ENCODE peak calls at places on chromosomes 12 and 14, in ten cellular contexts. One of them, this sample, is unnamed. For H3K4me1, the result is how much of the 10 kb centered on the place peaks cover.

GRCh38 chr14:103736546-103737431 is 21.2 kb downstream of the ZFYVE21 start:
- DNase-seq in small intestine: no peak
- DNase-seq in PC-3: no peak
- DNase-seq in effector memory CD4-positive, alpha-beta T cell: no peak
- DNase-seq in adrenal gland: peak
- DNase-seq in lung: no peak
- DNase-seq in ovary: peak
- DNase-seq in tibial artery: peak
- DNase-seq in pancreas: peak
- DNase-seq in GM23248: no peak
- DNase-seq in this sample: no peak

GRCh38 chr12:7609480-7609879 is 56.2 kb downstream of the APOBEC1 start:
- DNase-seq in small intestine: no peak
- DNase-seq in PC-3: peak
- DNase-seq in effector memory CD4-positive, alpha-beta T cell: no peak
- DNase-seq in adrenal gland: no peak
- DNase-seq in lung: no peak
- DNase-seq in ovary: no peak
- DNase-seq in tibial artery: no peak
- DNase-seq in pancreas: no peak
- DNase-seq in GM23248: peak
- DNase-seq in this sample: no peak

GRCh38 chr12:57853864-57854556 is 7.5 kb upstream of the CTDSP2 start:
- DNase-seq in small intestine: no peak
- DNase-seq in PC-3: peak
- DNase-seq in effector memory CD4-positive, alpha-beta T cell: no peak
- DNase-seq in adrenal gland: no peak
- DNase-seq in lung: no peak
- DNase-seq in ovary: no peak
- DNase-seq in tibial artery: no peak
- DNase-seq in pancreas: no peak
- DNase-seq in GM23248: no peak
- DNase-seq in this sample: no peak

GRCh38 chr12:127389923-127390322 is 877.0 kb upstream of the TMEM132C start:
- DNase-seq in small intestine: no peak
- DNase-seq in PC-3: peak
- DNase-seq in effector memory CD4-positive, alpha-beta T cell: no peak
- DNase-seq in adrenal gland: peak
- DNase-seq in lung: no peak
- DNase-seq in ovary: no peak
- DNase-seq in tibial artery: no peak
- DNase-seq in pancreas: no peak
- DNase-seq in GM23248: peak
- DNase-seq in this sample: no peak

GRCh38 chr14:73777420-73777819 is 63.2 kb upstream of the PNMA1 start:
- DNase-seq in small intestine: no peak
- DNase-seq in PC-3: no peak
- DNase-seq in effector memory CD4-positive, alpha-beta T cell: no peak
- DNase-seq in adrenal gland: no peak
- DNase-seq in lung: no peak
- DNase-seq in ovary: peak
- DNase-seq in tibial artery: no peak
- DNase-seq in pancreas: no peak
- DNase-seq in GM23248: no peak
- DNase-seq in this sample: no peak

GRCh38 chr12:6312529-6313325 is 2.2 kb downstream of the PLEKHG6 start:
- DNase-seq in small intestine: peak
- DNase-seq in PC-3: peak
- DNase-seq in effector memory CD4-positive, alpha-beta T cell: no peak
- DNase-seq in adrenal gland: no peak
- DNase-seq in lung: peak
- DNase-seq in ovary: no peak
- DNase-seq in tibial artery: no peak
- DNase-seq in pancreas: peak
- DNase-seq in GM23248: peak
- DNase-seq in this sample: no peak

GRCh38 chr12:3646561-3647241 is 106.2 kb downstream of the CRACR2A start:
- DNase-seq in small intestine: peak
- DNase-seq in PC-3: no peak
- DNase-seq in effector memory CD4-positive, alpha-beta T cell: no peak
- DNase-seq in adrenal gland: no peak
- DNase-seq in lung: no peak
- DNase-seq in ovary: no peak
- DNase-seq in tibial artery: no peak
- DNase-seq in pancreas: no peak
- DNase-seq in GM23248: no peak
- DNase-seq in this sample: no peak

GRCh38 chr12:8647968-8648367 is 14.7 kb downstream of the MFAP5 start:
- DNase-seq in small intestine: no peak
- DNase-seq in PC-3: no peak
- DNase-seq in effector memory CD4-positive, alpha-beta T cell: no peak
- DNase-seq in adrenal gland: no peak
- DNase-seq in lung: no peak
- DNase-seq in ovary: no peak
- DNase-seq in tibial artery: no peak
- DNase-seq in pancreas: no peak
- DNase-seq in GM23248: no peak
- DNase-seq in this sample: no peak

GRCh38 chr14:36662258-36662542 is 540 bp downstream of the PAX9 start:
- DNase-seq in small intestine: no peak
- DNase-seq in PC-3: no peak
- DNase-seq in effector memory CD4-positive, alpha-beta T cell: no peak
- DNase-seq in adrenal gland: no peak
- DNase-seq in lung: no peak
- DNase-seq in ovary: no peak
- DNase-seq in tibial artery: no peak
- DNase-seq in pancreas: no peak
- DNase-seq in GM23248: no peak
- DNase-seq in this sample: no peak

GRCh38 chr14:73961192-73961591 is 11.1 kb downstream of the COQ6 start:
- DNase-seq in small intestine: no peak
- DNase-seq in PC-3: no peak
- DNase-seq in effector memory CD4-positive, alpha-beta T cell: no peak
- DNase-seq in adrenal gland: no peak
- DNase-seq in lung: no peak
- DNase-seq in ovary: no peak
- DNase-seq in tibial artery: no peak
- DNase-seq in pancreas: no peak
- DNase-seq in GM23248: no peak
- DNase-seq in this sample: no peak

GRCh38 chr12:15830538-15830937 is 41.4 kb upstream of the EPS8 start:
- DNase-seq in small intestine: no peak
- DNase-seq in PC-3: no peak
- DNase-seq in effector memory CD4-positive, alpha-beta T cell: no peak
- DNase-seq in adrenal gland: no peak
- DNase-seq in lung: no peak
- DNase-seq in ovary: no peak
- DNase-seq in tibial artery: no peak
- DNase-seq in pancreas: no peak
- DNase-seq in GM23248: peak
- DNase-seq in this sample: no peak

GRCh38 chr14:21924479-21924878 is 250.9 kb upstream of the OR4E1 start:
- DNase-seq in small intestine: peak
- DNase-seq in PC-3: no peak
- DNase-seq in effector memory CD4-positive, alpha-beta T cell: peak
- DNase-seq in adrenal gland: no peak
- DNase-seq in lung: no peak
- DNase-seq in ovary: no peak
- DNase-seq in tibial artery: no peak
- DNase-seq in pancreas: no peak
- DNase-seq in GM23248: no peak
- DNase-seq in this sample: no peak
- H3K4me1 ChIP-seq in small intestine: under half
- H3K4me1 ChIP-seq in PC-3: under half
- H3K4me1 ChIP-seq in effector memory CD4-positive, alpha-beta T cell: under half
- H3K4me1 ChIP-seq in adrenal gland: under half
- H3K4me1 ChIP-seq in lung: under half
- H3K4me1 ChIP-seq in ovary: under half
- H3K4me1 ChIP-seq in tibial artery: under half
- H3K4me1 ChIP-seq in pancreas: under half
- H3K4me1 ChIP-seq in GM23248: under half
- H3K4me1 ChIP-seq in this sample: under half

DNA sequence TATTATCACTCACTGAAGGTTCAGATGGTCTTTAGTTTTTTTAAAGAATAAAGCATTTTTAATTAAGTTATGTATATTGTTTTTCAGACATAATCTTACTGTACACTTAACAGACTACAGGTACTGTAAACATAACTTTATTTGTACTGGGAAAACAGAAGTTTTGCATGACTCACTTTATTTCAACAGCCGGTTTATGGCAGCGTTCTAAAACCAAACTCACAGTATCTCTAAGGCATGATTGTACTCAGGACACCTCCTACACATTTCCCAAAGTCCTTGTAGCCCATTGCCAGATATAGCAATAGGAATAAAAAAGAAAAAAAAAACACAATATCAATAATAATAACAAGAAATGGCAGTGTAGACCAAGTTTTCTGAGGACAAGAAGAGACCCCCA is 1341.4 kb downstream of the FSCB start:
- DNase-seq in small intestine: no peak
- DNase-seq in PC-3: peak
- DNase-seq in effector memory CD4-positive, alpha-beta T cell: no peak
- DNase-seq in adrenal gland: no peak
- DNase-seq in lung: no peak
- DNase-seq in ovary: no peak
- DNase-seq in tibial artery: no peak
- DNase-seq in pancreas: no peak
- DNase-seq in GM23248: no peak
- DNase-seq in this sample: no peak
- H3K27ac ChIP-seq in small intestine: no peak
- H3K27ac ChIP-seq in PC-3: no peak
- H3K27ac ChIP-seq in effector memory CD4-positive, alpha-beta T cell: no peak
- H3K27ac ChIP-seq in adrenal gland: no peak
- H3K27ac ChIP-seq in lung: no peak
- H3K27ac ChIP-seq in ovary: no peak
- H3K27ac ChIP-seq in tibial artery: no peak
- H3K27ac ChIP-seq in pancreas: no peak
- H3K27ac ChIP-seq in GM23248: no peak
- H3K27ac ChIP-seq in this sample: no peak

GRCh38 chr14:91303091-91303923 is 58.8 kb upstream of the GPR68 start:
- DNase-seq in small intestine: peak
- DNase-seq in PC-3: peak
- DNase-seq in effector memory CD4-positive, alpha-beta T cell: no peak
- DNase-seq in adrenal gland: peak
- DNase-seq in lung: no peak
- DNase-seq in ovary: no peak
- DNase-seq in tibial artery: no peak
- DNase-seq in pancreas: no peak
- DNase-seq in GM23248: peak
- DNase-seq in this sample: peak
- H3K4me1 ChIP-seq in small intestine: under half
- H3K4me1 ChIP-seq in PC-3: under half
- H3K4me1 ChIP-seq in effector memory CD4-positive, alpha-beta T cell: under half
- H3K4me1 ChIP-seq in adrenal gland: under half
- H3K4me1 ChIP-seq in lung: under half
- H3K4me1 ChIP-seq in ovary: under half
- H3K4me1 ChIP-seq in tibial artery: under half
- H3K4me1 ChIP-seq in pancreas: under half
- H3K4me1 ChIP-seq in GM23248: under half
- H3K4me1 ChIP-seq in this sample: under half

DNA sequence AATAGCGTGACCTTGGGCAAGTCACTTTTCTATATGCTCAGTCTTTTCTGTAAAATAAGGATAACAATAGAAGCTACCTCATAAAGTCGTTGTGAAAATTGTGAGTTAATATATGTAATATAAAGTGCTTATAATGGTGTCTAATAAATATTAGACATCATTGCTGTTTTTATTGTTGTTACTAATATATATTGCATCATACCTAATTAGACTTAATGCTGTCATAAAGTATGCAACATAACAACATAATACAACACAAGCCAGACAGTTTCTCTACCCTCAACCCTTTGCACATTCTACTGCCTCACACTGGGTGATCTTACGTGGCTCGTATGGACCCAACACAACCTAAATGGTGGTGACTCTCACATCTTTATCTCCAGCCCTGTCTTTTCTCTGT is 136.9 kb downstream of the KICS2 start:
- DNase-seq in small intestine: no peak
- DNase-seq in PC-3: no peak
- DNase-seq in effector memory CD4-positive, alpha-beta T cell: no peak
- DNase-seq in adrenal gland: no peak
- DNase-seq in lung: no peak
- DNase-seq in ovary: no peak
- DNase-seq in tibial artery: no peak
- DNase-seq in pancreas: no peak
- DNase-seq in GM23248: no peak
- DNase-seq in this sample: no peak
- H3K27ac ChIP-seq in small intestine: no peak
- H3K27ac ChIP-seq in PC-3: no peak
- H3K27ac ChIP-seq in effector memory CD4-positive, alpha-beta T cell: no peak
- H3K27ac ChIP-seq in adrenal gland: no peak
- H3K27ac ChIP-seq in lung: no peak
- H3K27ac ChIP-seq in ovary: no peak
- H3K27ac ChIP-seq in tibial artery: no peak
- H3K27ac ChIP-seq in pancreas: no peak
- H3K27ac ChIP-seq in GM23248: peak
- H3K27ac ChIP-seq in this sample: no peak

This sample was measured in heart left ventricle.